ENCODE peak calls at places on chromosomes 11 and 22, in six cellular contexts. One of them, this sample, is unnamed. For H3K4me1 and H3K9me3, the result is how much of the 10 kb centered on the place peaks cover.

GRCh38 chr11:65786786-65787636 is at the start of gene OVOL1:
- DNase-seq in CD8-positive, alpha-beta memory T cell: peak
- DNase-seq in colonic mucosa: peak
- DNase-seq in cardiac muscle cell: no peak
- DNase-seq in adrenal gland: no peak
- DNase-seq in HepG2: no peak
- DNase-seq in this sample: no peak

GRCh38 chr11:105862736-105863367 is 159.2 kb downstream of the MSANTD4 start:
- DNase-seq in CD8-positive, alpha-beta memory T cell: peak
- DNase-seq in colonic mucosa: no peak
- DNase-seq in cardiac muscle cell: peak
- DNase-seq in adrenal gland: no peak
- DNase-seq in HepG2: peak
- DNase-seq in this sample: no peak

GRCh38 chr22:47209547-47210023 is 447.1 kb downstream of the TBC1D22A start:
- DNase-seq in CD8-positive, alpha-beta memory T cell: no peak
- DNase-seq in colonic mucosa: peak
- DNase-seq in cardiac muscle cell: no peak
- DNase-seq in adrenal gland: no peak
- DNase-seq in HepG2: no peak
- DNase-seq in this sample: no peak

GRCh38 chr22:19748139-19748538 is 12.4 kb upstream of the TBX1 start:
- DNase-seq in CD8-positive, alpha-beta memory T cell: no peak
- DNase-seq in colonic mucosa: no peak
- DNase-seq in cardiac muscle cell: no peak
- DNase-seq in adrenal gland: no peak
- DNase-seq in HepG2: no peak
- DNase-seq in this sample: no peak

GRCh38 chr22:41848468-41848867 is 15.6 kb downstream of the SREBF2 start:
- DNase-seq in CD8-positive, alpha-beta memory T cell: no peak
- DNase-seq in colonic mucosa: peak
- DNase-seq in cardiac muscle cell: no peak
- DNase-seq in adrenal gland: peak
- DNase-seq in HepG2: no peak
- DNase-seq in this sample: no peak

GRCh38 chr11:8989411-8989810 is 14.4 kb downstream of the NRIP3 start:
- DNase-seq in CD8-positive, alpha-beta memory T cell: no peak
- DNase-seq in colonic mucosa: no peak
- DNase-seq in cardiac muscle cell: no peak
- DNase-seq in adrenal gland: no peak
- DNase-seq in HepG2: no peak
- DNase-seq in this sample: no peak

GRCh38 chr11:64753019-64753379 is 6.8 kb downstream of the PYGM start:
- DNase-seq in CD8-positive, alpha-beta memory T cell: no peak
- DNase-seq in colonic mucosa: no peak
- DNase-seq in cardiac muscle cell: no peak
- DNase-seq in adrenal gland: no peak
- DNase-seq in HepG2: no peak
- DNase-seq in this sample: no peak

GRCh38 chr22:34410111-34410510 is 489.8 kb upstream of the LARGE1 start:
- DNase-seq in CD8-positive, alpha-beta memory T cell: no peak
- DNase-seq in colonic mucosa: no peak
- DNase-seq in cardiac muscle cell: no peak
- DNase-seq in adrenal gland: no peak
- DNase-seq in HepG2: no peak
- DNase-seq in this sample: no peak

GRCh38 chr22:46887978-46888377 is 125.5 kb downstream of the TBC1D22A start:
- DNase-seq in CD8-positive, alpha-beta memory T cell: no peak
- DNase-seq in colonic mucosa: no peak
- DNase-seq in cardiac muscle cell: no peak
- DNase-seq in adrenal gland: no peak
- DNase-seq in HepG2: no peak
- DNase-seq in this sample: no peak

GRCh38 chr11:69213315-69213714 is 57.6 kb downstream of the SMIM38 start:
- DNase-seq in CD8-positive, alpha-beta memory T cell: no peak
- DNase-seq in colonic mucosa: no peak
- DNase-seq in cardiac muscle cell: no peak
- DNase-seq in adrenal gland: no peak
- DNase-seq in HepG2: no peak
- DNase-seq in this sample: no peak

GRCh38 chr22:46351767-46352166 is 16.3 kb downstream of the TRMU start:
- DNase-seq in CD8-positive, alpha-beta memory T cell: no peak
- DNase-seq in colonic mucosa: no peak
- DNase-seq in cardiac muscle cell: no peak
- DNase-seq in adrenal gland: no peak
- DNase-seq in HepG2: no peak
- DNase-seq in this sample: no peak

GRCh38 chr11:47850337-47850736 is 2.2 kb upstream of the NUP160 start:
- DNase-seq in CD8-positive, alpha-beta memory T cell: no peak
- DNase-seq in colonic mucosa: no peak
- DNase-seq in cardiac muscle cell: no peak
- DNase-seq in adrenal gland: no peak
- DNase-seq in HepG2: no peak
- DNase-seq in this sample: no peak

GRCh38 chr11:85590848-85591483 is 36.2 kb downstream of the DLG2 start:
- DNase-seq in CD8-positive, alpha-beta memory T cell: no peak
- DNase-seq in colonic mucosa: no peak
- DNase-seq in cardiac muscle cell: peak
- DNase-seq in adrenal gland: no peak
- DNase-seq in HepG2: peak
- DNase-seq in this sample: no peak

GRCh38 chr11:134330611-134331564 is 900 bp upstream of the GLB1L2 start:
- DNase-seq in CD8-positive, alpha-beta memory T cell: no peak
- DNase-seq in colonic mucosa: no peak
- DNase-seq in cardiac muscle cell: no peak
- DNase-seq in adrenal gland: no peak
- DNase-seq in HepG2: peak
- DNase-seq in this sample: no peak

GRCh38 chr11:69301491-69302401 is 7.8 kb downstream of the MYEOV start:
- DNase-seq in CD8-positive, alpha-beta memory T cell: no peak
- DNase-seq in colonic mucosa: peak
- DNase-seq in cardiac muscle cell: no peak
- DNase-seq in adrenal gland: peak
- DNase-seq in HepG2: peak
- DNase-seq in this sample: peak

GRCh38 chr11:69471329-69472052 is 10.0 kb upstream of the LINC01488 start:
- DNase-seq in CD8-positive, alpha-beta memory T cell: no peak
- DNase-seq in colonic mucosa: no peak
- DNase-seq in cardiac muscle cell: no peak
- DNase-seq in adrenal gland: peak
- DNase-seq in HepG2: no peak
- DNase-seq in this sample: no peak

GRCh38 chr11:120203626-120204025 is 7.2 kb upstream of the OAF start:
- DNase-seq in CD8-positive, alpha-beta memory T cell: no peak
- DNase-seq in colonic mucosa: no peak
- DNase-seq in cardiac muscle cell: no peak
- DNase-seq in adrenal gland: no peak
- DNase-seq in HepG2: no peak
- DNase-seq in this sample: no peak

GRCh38 chr11:35784699-35785098 is 122.1 kb downstream of the TRIM44 start:
- DNase-seq in CD8-positive, alpha-beta memory T cell: no peak
- DNase-seq in colonic mucosa: no peak
- DNase-seq in cardiac muscle cell: no peak
- DNase-seq in adrenal gland: no peak
- DNase-seq in HepG2: no peak
- DNase-seq in this sample: no peak

GRCh38 chr11:113316251-113316650 is 1.9 kb downstream of the TTC12 start:
- DNase-seq in CD8-positive, alpha-beta memory T cell: no peak
- DNase-seq in colonic mucosa: no peak
- DNase-seq in cardiac muscle cell: no peak
- DNase-seq in adrenal gland: no peak
- DNase-seq in HepG2: no peak
- DNase-seq in this sample: no peak

GRCh38 chr11:33256031-33256807 is 962 bp upstream of the HIPK3 start:
- DNase-seq in CD8-positive, alpha-beta memory T cell: no peak
- DNase-seq in colonic mucosa: no peak
- DNase-seq in cardiac muscle cell: no peak
- DNase-seq in adrenal gland: no peak
- DNase-seq in HepG2: no peak
- DNase-seq in this sample: no peak

GRCh38 chr11:109739374-109739773 is 317.4 kb downstream of the C11orf87 start:
- DNase-seq in CD8-positive, alpha-beta memory T cell: no peak
- DNase-seq in colonic mucosa: no peak
- DNase-seq in cardiac muscle cell: no peak
- DNase-seq in adrenal gland: no peak
- DNase-seq in HepG2: no peak
- DNase-seq in this sample: no peak

GRCh38 chr11:120518356-120518755 is 6.8 kb downstream of the GRIK4 start:
- DNase-seq in CD8-positive, alpha-beta memory T cell: no peak
- DNase-seq in colonic mucosa: no peak
- DNase-seq in cardiac muscle cell: no peak
- DNase-seq in adrenal gland: no peak
- DNase-seq in HepG2: no peak
- DNase-seq in this sample: no peak

GRCh38 chr11:128823751-128824150 is 43.3 kb downstream of the KCNJ1 start:
- DNase-seq in CD8-positive, alpha-beta memory T cell: no peak
- DNase-seq in colonic mucosa: no peak
- DNase-seq in cardiac muscle cell: no peak
- DNase-seq in adrenal gland: no peak
- DNase-seq in HepG2: no peak
- DNase-seq in this sample: no peak

GRCh38 chr22:46003271-46004091 is 26.5 kb upstream of the WNT7B start:
- DNase-seq in CD8-positive, alpha-beta memory T cell: no peak
- DNase-seq in colonic mucosa: no peak
- DNase-seq in cardiac muscle cell: no peak
- DNase-seq in adrenal gland: peak
- DNase-seq in HepG2: no peak
- DNase-seq in this sample: peak

GRCh38 chr11:125183641-125184040 is 19.1 kb downstream of the PKNOX2 start:
- DNase-seq in CD8-positive, alpha-beta memory T cell: no peak
- DNase-seq in colonic mucosa: no peak
- DNase-seq in cardiac muscle cell: no peak
- DNase-seq in adrenal gland: no peak
- DNase-seq in HepG2: no peak
- DNase-seq in this sample: no peak

GRCh38 chr11:68120212-68121066 is 749 bp downstream of the CHKA start:
- DNase-seq in CD8-positive, alpha-beta memory T cell: peak
- DNase-seq in colonic mucosa: peak
- DNase-seq in cardiac muscle cell: peak
- DNase-seq in adrenal gland: peak
- DNase-seq in HepG2: peak
- DNase-seq in this sample: peak

GRCh38 chr11:121059605-121060004 is 35.7 kb downstream of the TBCEL start:
- DNase-seq in CD8-positive, alpha-beta memory T cell: no peak
- DNase-seq in colonic mucosa: no peak
- DNase-seq in cardiac muscle cell: no peak
- DNase-seq in adrenal gland: no peak
- DNase-seq in HepG2: no peak
- DNase-seq in this sample: no peak

GRCh38 chr11:2933376-2934056 is 4.3 kb upstream of the PHLDA2 start:
- DNase-seq in CD8-positive, alpha-beta memory T cell: peak
- DNase-seq in colonic mucosa: peak
- DNase-seq in cardiac muscle cell: no peak
- DNase-seq in adrenal gland: peak
- DNase-seq in HepG2: no peak
- DNase-seq in this sample: peak
- H3K4me3 ChIP-seq in CD8-positive, alpha-beta memory T cell: no peak
- H3K4me3 ChIP-seq in colonic mucosa: no peak
- H3K4me3 ChIP-seq in cardiac muscle cell: no peak
- H3K4me3 ChIP-seq in adrenal gland: no peak
- H3K4me3 ChIP-seq in HepG2: no peak
- H3K4me3 ChIP-seq in this sample: no peak

GRCh38 chr11:61142424-61142823 is 18.8 kb downstream of the VPS37C start:
- DNase-seq in CD8-positive, alpha-beta memory T cell: no peak
- DNase-seq in colonic mucosa: no peak
- DNase-seq in cardiac muscle cell: no peak
- DNase-seq in adrenal gland: no peak
- DNase-seq in HepG2: no peak
- DNase-seq in this sample: no peak
- H3K4me1 ChIP-seq in CD8-positive, alpha-beta memory T cell: under half
- H3K4me1 ChIP-seq in colonic mucosa: under half
- H3K4me1 ChIP-seq in cardiac muscle cell: under half
- H3K4me1 ChIP-seq in adrenal gland: under half
- H3K4me1 ChIP-seq in HepG2: under half
- H3K4me1 ChIP-seq in this sample: under half

GRCh38 chr22:40206561-40206960 is 28.8 kb downstream of the TNRC6B start:
- DNase-seq in CD8-positive, alpha-beta memory T cell: no peak
- DNase-seq in colonic mucosa: no peak
- DNase-seq in cardiac muscle cell: no peak
- DNase-seq in adrenal gland: no peak
- DNase-seq in HepG2: no peak
- DNase-seq in this sample: no peak

GRCh38 chr22:40204331-40205116 is 26.8 kb downstream of the TNRC6B start:
- DNase-seq in CD8-positive, alpha-beta memory T cell: no peak
- DNase-seq in colonic mucosa: no peak
- DNase-seq in cardiac muscle cell: no peak
- DNase-seq in adrenal gland: peak
- DNase-seq in HepG2: peak
- DNase-seq in this sample: peak

GRCh38 chr22:40200795-40201194 is 23.1 kb downstream of the TNRC6B start:
- DNase-seq in CD8-positive, alpha-beta memory T cell: no peak
- DNase-seq in colonic mucosa: no peak
- DNase-seq in cardiac muscle cell: no peak
- DNase-seq in adrenal gland: no peak
- DNase-seq in HepG2: no peak
- DNase-seq in this sample: no peak

GRCh38 chr22:40202225-40202944 is 24.7 kb downstream of the TNRC6B start:
- DNase-seq in CD8-positive, alpha-beta memory T cell: no peak
- DNase-seq in colonic mucosa: no peak
- DNase-seq in cardiac muscle cell: peak
- DNase-seq in adrenal gland: no peak
- DNase-seq in HepG2: no peak
- DNase-seq in this sample: no peak

DNA sequence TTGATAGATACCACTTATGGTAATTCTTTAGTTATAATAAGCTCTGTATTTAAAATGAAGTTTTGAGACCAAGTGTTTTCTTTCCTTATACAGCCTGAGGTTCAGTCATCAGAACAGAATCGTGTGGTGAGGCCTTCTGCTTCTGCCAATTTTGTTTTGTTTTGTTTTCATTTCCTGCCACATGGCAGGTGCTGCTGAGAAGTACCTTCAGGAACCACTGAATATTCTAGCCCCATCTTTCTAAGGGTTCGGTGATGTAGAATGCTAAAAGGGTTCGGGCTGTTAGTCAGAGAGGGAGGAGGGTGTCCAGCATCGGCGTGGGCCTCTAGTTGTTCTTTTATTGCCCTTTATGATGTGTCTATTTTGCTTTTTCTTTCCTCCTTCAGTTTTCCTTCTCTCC is 25.8 kb downstream of the TNRC6B start:
- DNase-seq in CD8-positive, alpha-beta memory T cell: peak
- DNase-seq in colonic mucosa: no peak
- DNase-seq in cardiac muscle cell: no peak
- DNase-seq in adrenal gland: no peak
- DNase-seq in HepG2: no peak
- DNase-seq in this sample: no peak
- H3K9me3 ChIP-seq in CD8-positive, alpha-beta memory T cell: under half
- H3K9me3 ChIP-seq in colonic mucosa: under half
- H3K9me3 ChIP-seq in cardiac muscle cell: under half
- H3K9me3 ChIP-seq in adrenal gland: under half
- H3K9me3 ChIP-seq in HepG2: under half
- H3K9me3 ChIP-seq in this sample: under half

DNA sequence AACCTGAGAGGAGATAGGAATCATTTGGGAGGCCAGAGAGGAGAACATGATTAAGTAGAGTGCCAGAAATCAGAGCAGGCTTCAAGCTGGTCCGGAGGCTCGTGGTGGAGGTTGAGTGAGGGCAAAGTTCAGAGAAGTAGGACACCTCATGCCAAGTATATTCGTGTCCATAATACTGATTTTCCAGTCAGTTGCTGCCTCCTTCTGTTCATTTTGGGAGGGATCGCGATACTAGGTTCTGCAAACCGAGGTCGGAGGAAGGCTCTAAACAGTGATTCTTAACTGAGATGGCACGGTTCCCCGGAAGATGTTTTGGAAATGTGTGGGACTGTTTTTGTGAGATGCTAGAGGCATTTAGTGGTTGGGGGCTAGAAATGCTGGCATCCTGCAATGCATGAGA is 13.6 kb upstream of the CD3E start:
- DNase-seq in CD8-positive, alpha-beta memory T cell: peak
- DNase-seq in colonic mucosa: peak
- DNase-seq in cardiac muscle cell: peak
- DNase-seq in adrenal gland: peak
- DNase-seq in HepG2: peak
- DNase-seq in this sample: no peak
- H3K4me3 ChIP-seq in CD8-positive, alpha-beta memory T cell: no peak
- H3K4me3 ChIP-seq in colonic mucosa: no peak
- H3K4me3 ChIP-seq in cardiac muscle cell: no peak
- H3K4me3 ChIP-seq in adrenal gland: no peak
- H3K4me3 ChIP-seq in HepG2: no peak
- H3K4me3 ChIP-seq in this sample: no peak

This sample was measured in psoas muscle.